ENCODE peak calls at places on chromosome 15, in nine cellular contexts. N, M, W, U, E, X, V, A and S are unnamed samples.
A peak's percentile ranks its signal among the peaks of the same experiment; 100 is the strongest.

GRCh38 chr15:75782926-75783325 is 60.3 kb upstream of the UBE2Q2 start:
- DNase-seq in U (no peak), W (no peak), X (no peak), M (no peak), E (no peak), V (no peak), A (no peak), N (no peak), S (no peak)

GRCh38 chr15:63244399-63244798 is 33.0 kb upstream of the APH1B start:
- DNase-seq in N (no peak), U (no peak), A (peak; percentile 55), V (no peak), E (no peak), W (no peak), X (peak; percentile 31), M (no peak), S (no peak)

GRCh38 chr15:25394893-25395292 is 43.9 kb downstream of the UBE3A start:
- DNase-seq in X (no peak), M (no peak), W (no peak), N (no peak), V (no peak), U (no peak), A (no peak), E (no peak), S (no peak)

GRCh38 chr15:51726302-51727073 is 11.0 kb downstream of the LYSMD2 start:
- DNase-seq in W (no peak), E (peak; percentile 81), N (peak; percentile 45), A (peak; percentile 96), V (peak; percentile 77), U (no peak), M (peak; percentile 51), X (peak; percentile 46), S (peak; percentile 24)

GRCh38 chr15:45583731-45584639 is 3.2 kb upstream of the BLOC1S6 start:
- DNase-seq in W (no peak), N (no peak), U (no peak), E (no peak), A (no peak), M (peak; percentile 16), V (no peak), X (no peak), S (no peak)

GRCh38 chr15:87354661-87355410 is 901.7 kb downstream of the NTRK3 start:
- DNase-seq in W (no peak), E (no peak), A (peak; percentile 67), V (no peak), N (no peak), X (no peak), M (no peak), U (no peak), S (no peak)

GRCh38 chr15:36161108-36161507 is 418.3 kb upstream of the CDIN1 start:
- DNase-seq in X (no peak), U (no peak), M (no peak), E (no peak), W (no peak), V (no peak), A (no peak), N (no peak), S (no peak)

GRCh38 chr15:39472661-39473657 is 107.9 kb upstream of the THBS1 start:
- DNase-seq in V (no peak), X (no peak), M (peak; percentile 90), U (no peak), N (no peak), W (no peak), A (no peak), E (peak; percentile 83), S (no peak)

GRCh38 chr15:40906101-40906946 is 12.1 kb downstream of the VPS18 start:
- DNase-seq in E (peak; percentile 94), V (peak; percentile 95), W (peak; percentile 64), X (no peak), M (peak; percentile 88), N (peak; percentile 76), U (peak; percentile 91), A (peak; percentile 85), S (peak; percentile 64)

GRCh38 chr15:95853350-95853749 is 477.1 kb upstream of the NR2F2 start:
- DNase-seq in M (no peak), E (no peak), V (no peak), W (no peak), A (no peak), X (no peak), U (no peak), N (no peak), S (no peak)

GRCh38 chr15:100901296-100901695 is 17.9 kb upstream of the LRRK1 start:
- DNase-seq in W (no peak), M (no peak), V (no peak), N (no peak), E (no peak), X (no peak), A (no peak), U (no peak), S (no peak)

GRCh38 chr15:88623632-88624031 is 2.5 kb downstream of the AEN start:
- DNase-seq in X (no peak), N (no peak), E (no peak), A (no peak), W (no peak), V (no peak), U (no peak), M (no peak), S (no peak)

GRCh38 chr15:90020041-90020735 is 19.1 kb downstream of the ZNF710 start:
- DNase-seq in X (no peak), W (no peak), U (no peak), V (no peak), E (no peak), N (no peak), A (no peak), M (peak; percentile 26), S (no peak)

GRCh38 chr15:60408438-60409105 is 10.8 kb upstream of the ANXA2 start:
- DNase-seq in N (no peak), E (no peak), A (peak; percentile 86), X (no peak), U (peak; percentile 44), W (peak; percentile 17), V (no peak), M (no peak), S (no peak)

GRCh38 chr15:60407406-60407805 is 9.6 kb upstream of the ANXA2 start:
- DNase-seq in M (no peak), E (no peak), U (no peak), A (peak; percentile 96), V (no peak), N (no peak), W (no peak), X (no peak), S (no peak)

GRCh38 chr15:60406513-60407124 is 8.8 kb upstream of the ANXA2 start:
- DNase-seq in W (no peak), E (no peak), U (no peak), N (no peak), A (no peak), M (no peak), X (no peak), V (no peak), S (no peak)

GRCh38 chr15:60400957-60401356 is 3.2 kb upstream of the ANXA2 start:
- DNase-seq in W (no peak), A (no peak), E (no peak), N (no peak), V (no peak), X (no peak), M (no peak), U (no peak), S (no peak)

GRCh38 chr15:60405405-60405804 is 7.6 kb upstream of the ANXA2 start:
- DNase-seq in N (no peak), U (no peak), X (no peak), M (no peak), W (no peak), E (no peak), V (no peak), A (no peak), S (no peak)
- H3K27ac ChIP-seq in N (no peak overlapping the region), U (no peak overlapping the region), X (no peak overlapping the region), M (no peak overlapping the region), W (no peak overlapping the region), E (no peak overlapping the region), V (no peak overlapping the region), A (no peak overlapping the region), S (no peak overlapping the region)

GRCh38 chr15:74403590-74403919 is 30.2 kb downstream of the SEMA7A start:
- DNase-seq in W (no peak), A (no peak), V (no peak), X (no peak), E (no peak), M (no peak), U (no peak), N (no peak), S (no peak)
- H3K27ac ChIP-seq in W (no peak overlapping the region), A (no peak overlapping the region), V (no peak overlapping the region), X (no peak overlapping the region), E (no peak overlapping the region), M (no peak overlapping the region), U (peak overlapping the region; percentile 53), N (no peak overlapping the region), S (no peak overlapping the region)

DNA sequence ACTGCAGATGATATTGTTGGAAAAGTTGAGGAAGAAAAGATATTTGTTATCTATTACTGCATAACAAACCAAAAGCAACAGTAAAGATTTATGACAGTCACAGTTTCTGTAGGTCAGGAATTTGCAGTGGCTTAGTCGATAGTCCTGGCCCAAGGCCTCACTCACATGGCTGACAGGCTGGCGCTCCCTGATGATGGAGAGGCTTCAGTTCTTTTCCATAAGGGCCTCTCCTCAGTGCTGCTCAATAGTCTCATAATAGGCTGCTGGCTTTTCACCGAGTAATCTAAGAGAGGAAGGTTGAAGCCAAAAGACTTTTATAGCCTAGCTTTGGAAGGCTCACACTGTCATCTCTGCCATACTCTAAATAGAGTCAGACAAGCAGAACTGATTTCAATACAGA is 17.7 kb downstream of the IREB2 start:
- DNase-seq in X (no peak), A (no peak), N (no peak), M (no peak), W (no peak), E (peak; percentile 34), U (no peak), V (no peak), S (no peak)
- H3K27ac ChIP-seq in X (no peak overlapping the region), A (no peak overlapping the region), N (no peak overlapping the region), M (peak overlapping the region; percentile 2), W (no peak overlapping the region), E (peak overlapping the region; percentile 31), U (no peak overlapping the region), V (peak overlapping the region; percentile 73), S (no peak overlapping the region)

DNA sequence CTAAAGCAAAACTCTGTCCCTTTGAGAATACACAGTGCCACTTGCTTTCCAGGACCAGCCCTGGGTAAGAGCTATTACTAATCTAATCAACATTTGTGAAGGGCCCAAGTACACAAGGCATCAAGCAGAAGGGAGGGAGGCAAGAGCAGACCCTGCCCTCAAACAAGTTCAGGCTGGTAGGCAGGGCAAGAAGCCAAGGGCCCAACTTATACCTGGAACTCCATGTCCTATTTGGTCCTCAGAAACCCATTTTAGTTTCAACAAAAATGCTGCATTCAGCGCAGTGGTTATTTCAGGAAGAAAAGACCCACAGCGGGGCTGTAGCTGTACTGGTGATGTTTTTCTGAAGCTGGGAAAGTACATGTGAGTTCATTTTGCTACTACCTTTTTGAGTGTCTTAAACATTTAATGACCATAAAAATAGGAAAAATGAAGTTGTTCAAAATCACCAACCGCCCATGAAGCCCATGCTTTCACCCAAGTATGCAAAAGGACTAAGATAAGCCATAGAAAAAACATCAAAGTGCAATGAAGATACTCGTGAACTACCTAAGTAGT is 2.8 kb downstream of the RPS17 start:
- DNase-seq in E (no peak), V (no peak), U (no peak), W (no peak), X (no peak), M (no peak), N (no peak), A (no peak), S (no peak)
- H3K27ac ChIP-seq in E (no peak overlapping the region), V (no peak overlapping the region), U (no peak overlapping the region), W (peak overlapping the region; percentile 83), X (no peak overlapping the region), M (no peak overlapping the region), N (no peak overlapping the region), A (peak overlapping the region; percentile 80), S (no peak overlapping the region)